ENCODE peak calls at places on chromosomes 5 and 9, in seven cellular contexts. One of them, this sample, is unnamed.
A peak's percentile ranks its signal among the peaks of the same experiment; 100 is the strongest.

GRCh38 chr9:104868687-104869404 is 59.1 kb downstream of the ABCA1 start:
- DNase-seq in upper lobe of right lung: peak; percentile 82
- DNase-seq in heart left ventricle: peak; percentile 76
- DNase-seq in lung: peak; percentile 47
- DNase-seq in SJSA1: peak; percentile 47
- DNase-seq in spleen: peak; percentile 83
- DNase-seq in breast epithelium: peak; percentile 47
- DNase-seq in this sample: peak; percentile 31

GRCh38 chr9:132842124-132843005 is 35.7 kb downstream of the AK8 start:
- DNase-seq in upper lobe of right lung: peak; percentile 37
- DNase-seq in heart left ventricle: no peak
- DNase-seq in lung: no peak
- DNase-seq in SJSA1: no peak
- DNase-seq in spleen: no peak
- DNase-seq in breast epithelium: no peak
- DNase-seq in this sample: no peak

GRCh38 chr5:169389318-169389717 is 88.4 kb upstream of the SLIT3 start:
- DNase-seq in upper lobe of right lung: no peak
- DNase-seq in heart left ventricle: no peak
- DNase-seq in lung: no peak
- DNase-seq in SJSA1: no peak
- DNase-seq in spleen: no peak
- DNase-seq in breast epithelium: no peak
- DNase-seq in this sample: no peak

GRCh38 chr5:109318455-109319108 is 91.2 kb downstream of the PJA2 start:
- DNase-seq in upper lobe of right lung: no peak
- DNase-seq in heart left ventricle: no peak
- DNase-seq in lung: no peak
- DNase-seq in SJSA1: no peak
- DNase-seq in spleen: no peak
- DNase-seq in breast epithelium: no peak
- DNase-seq in this sample: no peak

GRCh38 chr9:115126406-115126805 is 8.4 kb upstream of the TNC start:
- DNase-seq in upper lobe of right lung: no peak
- DNase-seq in heart left ventricle: no peak
- DNase-seq in lung: no peak
- DNase-seq in SJSA1: no peak
- DNase-seq in spleen: no peak
- DNase-seq in breast epithelium: no peak
- DNase-seq in this sample: no peak

GRCh38 chr9:6870650-6871477 is 113.1 kb downstream of the KDM4C start:
- DNase-seq in upper lobe of right lung: no peak
- DNase-seq in heart left ventricle: no peak
- DNase-seq in lung: no peak
- DNase-seq in SJSA1: no peak
- DNase-seq in spleen: no peak
- DNase-seq in breast epithelium: no peak
- DNase-seq in this sample: no peak

GRCh38 chr5:64806537-64806936 is 37.8 kb downstream of the CWC27 start:
- DNase-seq in upper lobe of right lung: no peak
- DNase-seq in heart left ventricle: no peak
- DNase-seq in lung: no peak
- DNase-seq in SJSA1: no peak
- DNase-seq in spleen: no peak
- DNase-seq in breast epithelium: no peak
- DNase-seq in this sample: no peak

GRCh38 chr5:113162208-113162607 is 185.6 kb downstream of the DCP2 start:
- DNase-seq in upper lobe of right lung: no peak
- DNase-seq in heart left ventricle: no peak
- DNase-seq in lung: no peak
- DNase-seq in SJSA1: no peak
- DNase-seq in spleen: no peak
- DNase-seq in breast epithelium: no peak
- DNase-seq in this sample: no peak

GRCh38 chr9:137191691-137192447 is 3.4 kb downstream of the SSNA1 start:
- DNase-seq in upper lobe of right lung: no peak
- DNase-seq in heart left ventricle: no peak
- DNase-seq in lung: no peak
- DNase-seq in SJSA1: no peak
- DNase-seq in spleen: no peak
- DNase-seq in breast epithelium: no peak
- DNase-seq in this sample: no peak

GRCh38 chr9:134959126-134959970 is 41.6 kb upstream of the FCN1 start:
- DNase-seq in upper lobe of right lung: peak; percentile 46
- DNase-seq in heart left ventricle: no peak
- DNase-seq in lung: no peak
- DNase-seq in SJSA1: no peak
- DNase-seq in spleen: peak; percentile 43
- DNase-seq in breast epithelium: no peak
- DNase-seq in this sample: peak; percentile 49

GRCh38 chr5:154972476-154973080 is 31.7 kb downstream of the MRPL22 start:
- DNase-seq in upper lobe of right lung: no peak
- DNase-seq in heart left ventricle: peak; percentile 28
- DNase-seq in lung: no peak
- DNase-seq in SJSA1: no peak
- DNase-seq in spleen: no peak
- DNase-seq in breast epithelium: no peak
- DNase-seq in this sample: no peak

GRCh38 chr5:43514471-43514815 is 505 bp downstream of the C5orf34 start:
- DNase-seq in upper lobe of right lung: no peak
- DNase-seq in heart left ventricle: no peak
- DNase-seq in lung: no peak
- DNase-seq in SJSA1: peak; percentile 61
- DNase-seq in spleen: no peak
- DNase-seq in breast epithelium: no peak
- DNase-seq in this sample: no peak

GRCh38 chr5:12965804-12966203 is 978.7 kb downstream of the DNAH5 start:
- DNase-seq in upper lobe of right lung: no peak
- DNase-seq in heart left ventricle: no peak
- DNase-seq in lung: no peak
- DNase-seq in SJSA1: no peak
- DNase-seq in spleen: no peak
- DNase-seq in breast epithelium: no peak
- DNase-seq in this sample: no peak
- H3K27ac ChIP-seq in upper lobe of right lung: no peak overlapping the region
- H3K27ac ChIP-seq in heart left ventricle: no peak overlapping the region
- H3K27ac ChIP-seq in lung: no peak overlapping the region
- H3K27ac ChIP-seq in SJSA1: no peak overlapping the region
- H3K27ac ChIP-seq in spleen: no peak overlapping the region
- H3K27ac ChIP-seq in breast epithelium: no peak overlapping the region
- H3K27ac ChIP-seq in this sample: no peak overlapping the region

GRCh38 chr5:80248378-80248777 is 7.5 kb downstream of the SERINC5 start:
- DNase-seq in upper lobe of right lung: no peak
- DNase-seq in heart left ventricle: no peak
- DNase-seq in lung: no peak
- DNase-seq in SJSA1: no peak
- DNase-seq in spleen: no peak
- DNase-seq in breast epithelium: no peak
- DNase-seq in this sample: no peak
- H3K4me1 ChIP-seq in upper lobe of right lung: peaks cover 60% of the 10 kb centered on the region
- H3K4me1 ChIP-seq in heart left ventricle: peaks cover 52% of the 10 kb centered on the region
- H3K4me1 ChIP-seq in lung: peaks cover 8% of the 10 kb centered on the region
- H3K4me1 ChIP-seq in SJSA1: peaks cover 23% of the 10 kb centered on the region
- H3K4me1 ChIP-seq in spleen: peaks cover 48% of the 10 kb centered on the region
- H3K4me1 ChIP-seq in breast epithelium: peaks cover 16% of the 10 kb centered on the region
- H3K4me1 ChIP-seq in this sample: peaks cover 11% of the 10 kb centered on the region

DNA sequence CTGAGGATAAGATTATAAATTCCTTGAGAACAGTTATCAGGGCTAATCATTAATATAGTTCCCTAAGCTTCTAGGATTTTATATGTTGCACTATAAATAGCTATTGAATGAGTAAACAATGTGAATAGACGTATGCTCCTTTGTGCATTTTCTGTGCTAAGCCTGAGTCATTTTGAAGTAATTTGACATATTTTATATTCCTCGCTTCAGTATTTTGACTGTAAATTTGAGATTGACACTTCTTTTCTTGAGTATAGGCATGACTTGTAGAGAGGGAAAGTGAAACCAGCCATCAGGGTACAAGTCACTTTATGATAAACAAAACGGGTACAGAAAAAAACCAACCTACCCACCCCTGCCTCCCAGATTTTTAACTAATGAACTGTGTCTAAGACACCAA is 367.7 kb upstream of the PRR16 start:
- DNase-seq in upper lobe of right lung: no peak
- DNase-seq in heart left ventricle: no peak
- DNase-seq in lung: no peak
- DNase-seq in SJSA1: no peak
- DNase-seq in spleen: no peak
- DNase-seq in breast epithelium: no peak
- DNase-seq in this sample: no peak
- H3K4me3 ChIP-seq in upper lobe of right lung: no peak overlapping the region
- H3K4me3 ChIP-seq in heart left ventricle: peak overlapping the region; percentile 2
- H3K4me3 ChIP-seq in lung: no peak overlapping the region
- H3K4me3 ChIP-seq in SJSA1: peak overlapping the region; percentile 18
- H3K4me3 ChIP-seq in spleen: no peak overlapping the region
- H3K4me3 ChIP-seq in breast epithelium: no peak overlapping the region
- H3K4me3 ChIP-seq in this sample: peak overlapping the region; percentile 18

GRCh38 chr9:36100532-36100931 is 36.0 kb upstream of the GLIPR2 start:
- DNase-seq in upper lobe of right lung: no peak
- DNase-seq in heart left ventricle: no peak
- DNase-seq in lung: no peak
- DNase-seq in SJSA1: no peak
- DNase-seq in spleen: no peak
- DNase-seq in breast epithelium: no peak
- DNase-seq in this sample: no peak

GRCh38 chr9:36099718-36100117 is 36.8 kb upstream of the GLIPR2 start:
- DNase-seq in upper lobe of right lung: no peak
- DNase-seq in heart left ventricle: no peak
- DNase-seq in lung: no peak
- DNase-seq in SJSA1: no peak
- DNase-seq in spleen: no peak
- DNase-seq in breast epithelium: no peak
- DNase-seq in this sample: no peak

GRCh38 chr9:36102742-36103495 is 33.6 kb upstream of the GLIPR2 start:
- DNase-seq in upper lobe of right lung: peak; percentile 91
- DNase-seq in heart left ventricle: peak; percentile 80
- DNase-seq in lung: peak; percentile 85
- DNase-seq in SJSA1: peak; percentile 77
- DNase-seq in spleen: peak; percentile 96
- DNase-seq in breast epithelium: peak; percentile 65
- DNase-seq in this sample: peak; percentile 50

GRCh38 chr9:36101916-36102741 is 34.4 kb upstream of the GLIPR2 start:
- DNase-seq in upper lobe of right lung: no peak
- DNase-seq in heart left ventricle: no peak
- DNase-seq in lung: no peak
- DNase-seq in SJSA1: peak; percentile 82
- DNase-seq in spleen: no peak
- DNase-seq in breast epithelium: no peak
- DNase-seq in this sample: no peak
- H3K27ac ChIP-seq in upper lobe of right lung: no peak overlapping the region
- H3K27ac ChIP-seq in heart left ventricle: no peak overlapping the region
- H3K27ac ChIP-seq in lung: no peak overlapping the region
- H3K27ac ChIP-seq in SJSA1: peak overlapping the region; percentile 78
- H3K27ac ChIP-seq in spleen: no peak overlapping the region
- H3K27ac ChIP-seq in breast epithelium: no peak overlapping the region
- H3K27ac ChIP-seq in this sample: peak overlapping the region; percentile 57

GRCh38 chr9:13446935-13447334 is 167.4 kb upstream of the MPDZ start:
- DNase-seq in upper lobe of right lung: no peak
- DNase-seq in heart left ventricle: no peak
- DNase-seq in lung: no peak
- DNase-seq in SJSA1: no peak
- DNase-seq in spleen: no peak
- DNase-seq in breast epithelium: no peak
- DNase-seq in this sample: no peak
- H3K4me1 ChIP-seq in upper lobe of right lung: peaks cover 9% of the 10 kb centered on the region
- H3K4me1 ChIP-seq in heart left ventricle: peaks cover 39% of the 10 kb centered on the region
- H3K4me1 ChIP-seq in lung: peaks cover 11% of the 10 kb centered on the region
- H3K4me1 ChIP-seq in SJSA1: no peaks in the 10 kb centered on the region
- H3K4me1 ChIP-seq in spleen: peaks cover 12% of the 10 kb centered on the region
- H3K4me1 ChIP-seq in breast epithelium: no peaks in the 10 kb centered on the region
- H3K4me1 ChIP-seq in this sample: no peaks in the 10 kb centered on the region

DNA sequence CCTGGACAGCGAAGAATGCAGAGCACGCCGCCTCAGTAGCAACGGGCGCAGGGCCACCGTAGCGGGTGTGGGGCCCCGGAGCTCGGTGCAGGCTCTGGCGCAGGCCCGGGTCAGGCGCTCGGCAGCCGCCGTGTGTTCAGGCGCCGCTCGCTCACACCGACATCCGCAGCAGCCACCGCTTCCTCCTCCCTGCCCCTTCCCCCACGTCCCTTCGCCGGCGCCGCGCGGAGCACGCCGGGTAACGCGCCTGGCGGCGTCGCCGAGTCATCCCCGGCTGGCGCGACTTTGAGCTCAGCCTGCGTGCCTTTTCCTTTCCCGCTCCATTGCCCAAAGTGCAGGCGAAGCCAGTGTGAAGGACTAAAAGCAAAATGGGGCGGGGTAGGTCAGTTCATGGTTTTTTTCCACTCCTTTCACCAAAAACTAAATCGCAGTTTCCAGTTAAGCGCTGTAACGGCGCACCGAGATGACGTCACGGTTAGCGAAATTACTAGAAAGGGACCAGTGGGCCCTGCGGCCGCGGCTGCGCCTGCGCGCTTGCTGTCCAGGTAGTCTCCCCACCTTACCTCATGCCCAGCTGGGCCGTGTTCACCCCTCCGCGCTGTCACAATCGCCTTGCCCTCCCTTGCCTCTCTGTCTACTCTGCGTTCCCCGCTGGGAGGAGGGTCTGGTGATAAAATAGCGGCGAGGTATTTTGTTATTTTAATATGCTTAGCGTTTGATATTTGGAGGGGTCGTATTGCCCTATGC is at the start of gene UBQLN1:
- DNase-seq in upper lobe of right lung: peak; percentile 96
- DNase-seq in heart left ventricle: peak; percentile 97
- DNase-seq in lung: peak; percentile 94
- DNase-seq in SJSA1: peak; percentile 87
- DNase-seq in spleen: peak; percentile 98
- DNase-seq in breast epithelium: peak; percentile 91
- DNase-seq in this sample: peak; percentile 72
- H3K4me3 ChIP-seq in upper lobe of right lung: peak within 1 kb of the TSS; percentile 74
- H3K4me3 ChIP-seq in heart left ventricle: peak within 1 kb of the TSS; percentile 99
- H3K4me3 ChIP-seq in lung: peak within 1 kb of the TSS; percentile 56
- H3K4me3 ChIP-seq in SJSA1: peak within 1 kb of the TSS; percentile 97
- H3K4me3 ChIP-seq in spleen: peak within 1 kb of the TSS; percentile 80
- H3K4me3 ChIP-seq in breast epithelium: peak within 1 kb of the TSS; percentile 96
- H3K4me3 ChIP-seq in this sample: peak within 1 kb of the TSS; percentile 96

GRCh38 chr5:61320860-61321259 is 11.2 kb upstream of the ZSWIM6 start:
- DNase-seq in upper lobe of right lung: no peak
- DNase-seq in heart left ventricle: no peak
- DNase-seq in lung: no peak
- DNase-seq in SJSA1: no peak
- DNase-seq in spleen: no peak
- DNase-seq in breast epithelium: no peak
- DNase-seq in this sample: no peak

GRCh38 chr5:61318374-61318773 is 13.7 kb upstream of the ZSWIM6 start:
- DNase-seq in upper lobe of right lung: no peak
- DNase-seq in heart left ventricle: no peak
- DNase-seq in lung: no peak
- DNase-seq in SJSA1: no peak
- DNase-seq in spleen: no peak
- DNase-seq in breast epithelium: no peak
- DNase-seq in this sample: no peak

GRCh38 chr5:61322738-61323429 is 9.2 kb upstream of the ZSWIM6 start:
- DNase-seq in upper lobe of right lung: no peak
- DNase-seq in heart left ventricle: peak; percentile 46
- DNase-seq in lung: peak; percentile 69
- DNase-seq in SJSA1: no peak
- DNase-seq in spleen: no peak
- DNase-seq in breast epithelium: no peak
- DNase-seq in this sample: no peak

GRCh38 chr5:61321650-61322049 is 10.4 kb upstream of the ZSWIM6 start:
- DNase-seq in upper lobe of right lung: no peak
- DNase-seq in heart left ventricle: no peak
- DNase-seq in lung: no peak
- DNase-seq in SJSA1: no peak
- DNase-seq in spleen: no peak
- DNase-seq in breast epithelium: no peak
- DNase-seq in this sample: no peak

GRCh38 chr5:61319388-61320146 is 12.5 kb upstream of the ZSWIM6 start:
- DNase-seq in upper lobe of right lung: no peak
- DNase-seq in heart left ventricle: no peak
- DNase-seq in lung: no peak
- DNase-seq in SJSA1: no peak
- DNase-seq in spleen: no peak
- DNase-seq in breast epithelium: no peak
- DNase-seq in this sample: no peak
- H3K27ac ChIP-seq in upper lobe of right lung: peak overlapping the region; percentile 39
- H3K27ac ChIP-seq in heart left ventricle: peak overlapping the region; percentile 1
- H3K27ac ChIP-seq in lung: peak overlapping the region; percentile 49
- H3K27ac ChIP-seq in SJSA1: no peak overlapping the region
- H3K27ac ChIP-seq in spleen: peak overlapping the region; percentile 67
- H3K27ac ChIP-seq in breast epithelium: no peak overlapping the region
- H3K27ac ChIP-seq in this sample: no peak overlapping the region

This sample was measured in ascending aorta.